ENCODE peak calls at places on chromosomes 2 and 18, in four cellular contexts. M is choroid plexus epithelial cell, G is heart left ventricle, X is lower lobe of right lung. I is an unnamed sample.

GRCh38 chr2:7089284-7089683 is 172.1 kb downstream of the RNF144A start:
- DNase-seq in X (no peak), M (no peak), G (no peak), I (no peak)

GRCh38 chr2:70570041-70570661 is 16.5 kb upstream of the TGFA start:
- DNase-seq in G (no peak), M (peak; percentile 6), X (peak; percentile 53), I (peak; percentile 94)

GRCh38 chr2:123915380-123915779 is 109.7 kb upstream of the CNTNAP5 start:
- DNase-seq in G (no peak), X (no peak), M (no peak), I (no peak)

GRCh38 chr2:197261808-197262226 is 48.8 kb downstream of the ANKRD44 start:
- DNase-seq in M (peak; percentile 59), G (no peak), X (no peak), I (no peak)

GRCh38 chr2:68885074-68885810 is 14.0 kb upstream of the BMP10 start:
- DNase-seq in M (no peak), G (no peak), X (no peak), I (no peak)

GRCh38 chr2:203706403-203706802 is at the start of gene CD28:
- DNase-seq in G (peak; percentile 61), X (no peak), M (no peak), I (no peak)

GRCh38 chr2:150596071-150596470 is 108.6 kb upstream of the RND3 start:
- DNase-seq in M (peak; percentile 82), G (no peak), X (no peak), I (no peak)

GRCh38 chr2:207655000-207655399 is 29.8 kb upstream of the METTL21A start:
- DNase-seq in M (peak; percentile 5), G (no peak), X (no peak), I (no peak)

GRCh38 chr2:105038383-105039061 is 653 bp downstream of the MRPS9 start:
- DNase-seq in M (peak; percentile 2), G (peak; percentile 20), X (no peak), I (peak; percentile 24)

GRCh38 chr2:60468390-60469085 is 84.9 kb downstream of the BCL11A start:
- DNase-seq in G (no peak), M (peak; percentile 77), X (no peak), I (peak; percentile 49)

GRCh38 chr2:156219491-156220100 is 112.9 kb downstream of the NR4A2 start:
- DNase-seq in M (no peak), G (no peak), X (no peak), I (no peak)

GRCh38 chr2:11824901-11825592 is 78.6 kb downstream of the LPIN1 start:
- DNase-seq in X (no peak), G (peak; percentile 29), M (no peak), I (no peak)

GRCh38 chr2:36439084-36439483 is 83.5 kb downstream of the CRIM1 start:
- DNase-seq in M (no peak), X (no peak), G (no peak), I (no peak)

GRCh38 chr2:149160701-149161217 is 122.3 kb downstream of the LYPD6B start:
- DNase-seq in X (no peak), G (no peak), M (no peak), I (no peak)

GRCh38 chr2:52613064-52613463 is 1154.5 kb upstream of the CHAC2 start:
- DNase-seq in X (no peak), M (peak; percentile 31), G (no peak), I (no peak)

GRCh38 chr2:181751266-181752030 is 71.1 kb upstream of the NEUROD1 start:
- DNase-seq in G (no peak), M (no peak), X (no peak), I (no peak)

GRCh38 chr2:25994509-25994908 is 12.2 kb upstream of the KIF3C start:
- DNase-seq in G (no peak), X (no peak), M (no peak), I (no peak)

GRCh38 chr18:44837491-44838185 is 156.9 kb downstream of the SETBP1 start:
- DNase-seq in X (no peak), G (no peak), M (no peak), I (no peak)

GRCh38 chr18:45050712-45051639 is 370.3 kb downstream of the SETBP1 start:
- DNase-seq in X (no peak), G (no peak), M (peak; percentile 75), I (peak; percentile 87)

GRCh38 chr2:2852015-2852777 is 521.1 kb upstream of the MYT1L start:
- DNase-seq in M (no peak), G (no peak), X (no peak), I (no peak)

GRCh38 chr18:3952031-3952430 is 502.1 kb downstream of the TGIF1 start:
- DNase-seq in G (no peak), M (no peak), X (no peak), I (no peak)

GRCh38 chr2:120512321-120512710 is 166.4 kb downstream of the INHBB start:
- DNase-seq in G (no peak), X (no peak), M (no peak), I (no peak)

GRCh38 chr2:204228169-204228940 is 291.8 kb downstream of the ICOS start:
- DNase-seq in X (no peak), M (no peak), G (no peak), I (no peak)

GRCh38 chr2:218691234-218691633 is 19.3 kb downstream of the STK36 start:
- DNase-seq in X (no peak), M (peak; percentile 16), G (no peak), I (no peak)

GRCh38 chr2:62996534-62997186 is 54.0 kb upstream of the OTX1 start:
- DNase-seq in X (no peak), G (no peak), M (no peak), I (no peak)

GRCh38 chr2:181857471-181857870 is 34.1 kb upstream of the ITPRID2 start:
- DNase-seq in X (no peak), G (no peak), M (peak; percentile 14), I (peak; percentile 80)

GRCh38 chr2:29066271-29066860 is 8.0 kb downstream of the PCARE start:
- DNase-seq in X (no peak), G (no peak), M (peak; percentile 87), I (peak; percentile 72)

GRCh38 chr2:1033058-1033457 is 82.4 kb downstream of the SNTG2 start:
- DNase-seq in G (no peak), M (no peak), X (no peak), I (no peak)

GRCh38 chr18:58359226-58360019 is 269.5 kb downstream of the ALPK2 start:
- DNase-seq in G (no peak), X (no peak), M (peak; percentile 35), I (peak; percentile 33)

GRCh38 chr2:38260972-38261371 is 116.1 kb downstream of the ATL2 start:
- DNase-seq in X (no peak), M (no peak), G (no peak), I (no peak)

GRCh38 chr2:226327830-226328229 is 471.8 kb downstream of the IRS1 start:
- DNase-seq in M (no peak), G (no peak), X (no peak), I (peak; percentile 2)

GRCh38 chr2:218429951-218430692 is 11.2 kb downstream of the VIL1 start:
- DNase-seq in G (no peak), M (no peak), X (peak; percentile 20), I (no peak)

DNA sequence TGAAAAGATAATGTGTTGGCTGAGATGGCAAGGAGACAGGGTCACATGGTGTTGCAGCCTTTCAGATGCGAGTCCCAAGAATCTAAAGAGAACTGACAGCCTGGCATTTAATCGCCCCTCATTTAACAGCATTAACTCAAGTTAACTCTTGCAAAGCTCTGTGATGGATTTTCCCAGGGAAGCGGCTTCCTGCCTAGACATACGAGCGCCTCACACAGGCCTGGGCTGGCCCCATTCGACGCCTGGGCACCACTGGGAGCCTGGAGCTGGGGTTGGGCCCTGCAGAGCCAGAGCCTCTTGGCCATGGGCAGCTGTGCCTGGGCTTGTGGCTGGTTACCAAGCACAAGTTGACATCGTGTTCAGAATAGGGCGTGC is 140.8 kb downstream of the SEPTIN10 start:
- DNase-seq in X (peak; percentile 43), G (no peak), M (no peak), I (no peak)
- TF ChIP-seq CTCF in X (no peak), G (no peak), M (no peak), I (no peak)

GRCh38 chr2:112879491-112880041 is 31.4 kb upstream of the IL37 start:
- DNase-seq in G (no peak), M (no peak), X (no peak), I (no peak)

GRCh38 chr2:112880081-112880531 is 30.9 kb upstream of the IL37 start:
- DNase-seq in M (peak; percentile 55), X (no peak), G (no peak), I (peak; percentile 44)

GRCh38 chr2:112877423-112877822 is 33.5 kb upstream of the IL37 start:
- DNase-seq in M (no peak), X (no peak), G (no peak), I (peak; percentile 53)

GRCh38 chr2:112876971-112877361 is 34.0 kb upstream of the IL37 start:
- DNase-seq in G (no peak), X (no peak), M (no peak), I (no peak)

GRCh38 chr2:112876257-112876970 is 34.6 kb upstream of the IL37 start:
- DNase-seq in X (no peak), G (no peak), M (no peak), I (peak; percentile 54)
- TF ChIP-seq CTCF in X (no peak), G (no peak), M (no peak), I (no peak)

GRCh38 chr2:42931147-42931817 is 138.9 kb upstream of the HAAO start:
- DNase-seq in M (no peak), X (no peak), G (no peak), I (no peak)
- TF ChIP-seq CTCF in M (peak; percentile 54), X (peak; percentile 16), G (no peak), I (no peak)

DNA sequence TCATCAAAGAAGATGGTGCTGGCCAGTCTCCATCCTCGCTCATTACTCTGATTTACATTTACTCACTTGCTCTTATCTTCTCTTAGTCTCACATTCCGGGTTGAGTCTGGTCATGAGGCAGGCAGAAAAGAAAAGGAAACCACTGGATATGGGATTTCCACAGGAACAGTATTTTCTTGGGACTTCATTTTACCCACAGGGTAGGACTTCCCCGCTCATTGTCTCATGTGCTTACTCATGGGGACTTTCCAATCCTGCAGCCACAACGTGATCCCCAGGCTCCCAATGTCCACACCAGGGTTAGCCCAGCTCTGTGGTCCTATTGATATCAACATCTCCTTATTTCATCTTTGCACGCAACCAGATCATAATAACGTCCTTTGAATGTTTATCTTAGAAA is 373.8 kb downstream of the TMEM182 start:
- DNase-seq in M (no peak), G (no peak), X (no peak), I (no peak)
- TF ChIP-seq CTCF in M (no peak), G (no peak), X (no peak), I (no peak)

GRCh38 chr2:126222316-126222715 is 433.6 kb upstream of the GYPC start:
- DNase-seq in M (no peak), X (no peak), G (no peak), I (no peak)

GRCh38 chr2:126221506-126221905 is 434.5 kb upstream of the GYPC start:
- DNase-seq in M (no peak), X (no peak), G (no peak), I (no peak)

GRCh38 chr2:126224766-126225165 is 431.2 kb upstream of the GYPC start:
- DNase-seq in X (no peak), G (no peak), M (no peak), I (no peak)

GRCh38 chr2:126227250-126227649 is 428.7 kb upstream of the GYPC start:
- DNase-seq in X (no peak), M (peak; percentile 1), G (no peak), I (no peak)
- TF ChIP-seq CTCF in X (no peak), M (no peak), G (peak; percentile 7), I (peak; percentile 7)

GRCh38 chr2:48589170-48589767 is 28.4 kb upstream of the GTF2A1L start:
- DNase-seq in X (no peak), M (peak; percentile 70), G (peak; percentile 35), I (peak; percentile 49)
- TF ChIP-seq CTCF in X (peak; percentile 66), M (peak; percentile 88), G (peak; percentile 76), I (peak; percentile 71)

I was measured in MCF 10A.